ENCODE peak calls at places on chromosomes 12 and 14, in nine cellular contexts. X, S, D, G, V, H, Y, N and F are unnamed samples.

GRCh38 chr14:103626150-103626850 is 2.7 kb upstream of the KLC1 start:
- DNase-seq in X (no peak), S (no peak), D (no peak), G (no peak), V (no peak), H (no peak), Y (no peak), N (no peak), F (no peak)

GRCh38 chr14:104604461-104605449 is at the start of gene TMEM179:
- DNase-seq in X (peak; percentile 55), S (no peak), D (no peak), G (no peak), V (no peak), H (peak; percentile 86), Y (peak; percentile 14), N (peak; percentile 7), F (peak; percentile 41)

GRCh38 chr12:89632778-89633177 is 75.9 kb downstream of the ATP2B1 start:
- DNase-seq in X (no peak), S (no peak), D (no peak), G (no peak), V (no peak), H (no peak), Y (no peak), N (no peak), F (no peak)

GRCh38 chr12:119592232-119592631 is 1.3 kb upstream of the TMEM233 start:
- DNase-seq in X (peak; percentile 67), S (no peak), D (no peak), G (no peak), V (no peak), H (no peak), Y (no peak), N (no peak), F (no peak)

GRCh38 chr12:95918194-95918993 is 24.0 kb downstream of the CCDC38 start:
- DNase-seq in X (peak; percentile 53), S (peak; percentile 37), D (no peak), G (no peak), V (no peak), H (peak; percentile 86), Y (peak; percentile 48), N (peak; percentile 27), F (peak; percentile 2)

GRCh38 chr14:39228044-39228443 is 5.7 kb upstream of the MIA2 start:
- DNase-seq in X (no peak), S (no peak), D (no peak), G (no peak), V (no peak), H (no peak), Y (no peak), N (no peak), F (no peak)

GRCh38 chr12:51746416-51746815 is 102.1 kb downstream of the FIGNL2 start:
- DNase-seq in X (no peak), S (no peak), D (no peak), G (no peak), V (no peak), H (no peak), Y (no peak), N (no peak), F (no peak)

GRCh38 chr12:11771356-11771755 is 121.9 kb downstream of the ETV6 start:
- DNase-seq in X (no peak), S (no peak), D (no peak), G (no peak), V (no peak), H (peak; percentile 40), Y (no peak), N (no peak), F (no peak)

GRCh38 chr12:48092606-48093005 is 13.3 kb downstream of the SENP1 start:
- DNase-seq in X (no peak), S (no peak), D (no peak), G (no peak), V (no peak), H (no peak), Y (no peak), N (no peak), F (no peak)

GRCh38 chr12:115223322-115223721 is 539.3 kb upstream of the TBX3 start:
- DNase-seq in X (no peak), S (no peak), D (no peak), G (no peak), V (no peak), H (no peak), Y (no peak), N (no peak), F (no peak)

GRCh38 chr12:111390894-111391293 is 14.8 kb upstream of the SH2B3 start:
- DNase-seq in X (no peak), S (no peak), D (no peak), G (no peak), V (no peak), H (no peak), Y (no peak), N (no peak), F (no peak)

GRCh38 chr14:102088012-102088792 is 1.4 kb upstream of the HSP90AA1 start:
- DNase-seq in X (peak; percentile 64), S (no peak), D (peak; percentile 21), G (peak; percentile 48), V (peak; percentile 84), H (peak; percentile 84), Y (peak; percentile 56), N (peak; percentile 72), F (peak; percentile 48)

GRCh38 chr12:5969974-5970690 is 25.1 kb upstream of the ANO2 start:
- DNase-seq in X (no peak), S (no peak), D (no peak), G (no peak), V (no peak), H (no peak), Y (no peak), N (no peak), F (no peak)

GRCh38 chr12:23771230-23771949 is 178.1 kb downstream of the SOX5 start:
- DNase-seq in X (no peak), S (no peak), D (no peak), G (peak; percentile 51), V (no peak), H (no peak), Y (no peak), N (no peak), F (no peak)

GRCh38 chr12:107282628-107283027 is 189.3 kb upstream of the CRY1 start:
- DNase-seq in X (no peak), S (no peak), D (no peak), G (no peak), V (no peak), H (no peak), Y (no peak), N (no peak), F (no peak)

GRCh38 chr12:61011767-61012423 is 1248.3 kb upstream of the USP15 start:
- DNase-seq in X (no peak), S (no peak), D (no peak), G (no peak), V (no peak), H (no peak), Y (no peak), N (no peak), F (no peak)

GRCh38 chr12:113266106-113266895 is 45.0 kb downstream of the TPCN1 start:
- DNase-seq in X (no peak), S (no peak), D (no peak), G (no peak), V (peak; percentile 52), H (no peak), Y (no peak), N (no peak), F (no peak)

GRCh38 chr12:59055204-59055839 is 135.0 kb upstream of the LRIG3 start:
- DNase-seq in X (no peak), S (peak; percentile 78), D (no peak), G (no peak), V (no peak), H (no peak), Y (peak; percentile 90), N (no peak), F (no peak)

DNA sequence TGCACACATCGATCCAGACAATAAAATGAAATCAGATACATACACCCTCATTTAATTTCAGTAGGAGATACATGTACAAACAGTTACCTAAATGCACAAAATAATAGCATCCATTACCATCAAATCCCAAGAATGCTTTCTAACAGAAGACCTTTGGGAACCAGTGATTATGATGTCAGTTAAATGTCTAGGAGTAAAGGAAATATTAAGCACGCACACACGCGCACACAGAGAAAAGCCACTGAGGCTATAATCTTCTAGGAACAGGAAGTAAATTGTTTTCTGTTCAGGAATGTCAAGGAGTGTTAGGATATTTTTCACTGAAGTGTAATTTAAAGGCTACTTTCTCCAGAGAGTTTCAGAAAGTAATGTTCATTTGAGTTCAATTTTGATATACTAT is 250.1 kb downstream of the MDGA2 start:
- DNase-seq in X (no peak), S (no peak), D (no peak), G (no peak), V (no peak), H (no peak), Y (no peak), N (no peak), F (no peak)
- TF ChIP-seq POLR2AphosphoS5 in X (no peak), S (no peak), D (no peak), G (no peak), V (no peak), H (no peak), Y (no peak), N (no peak), F (no peak)

GRCh38 chr12:55931780-55932545 is 1.0 kb downstream of the DGKA start:
- DNase-seq in X (peak; percentile 58), S (no peak), D (no peak), G (peak; percentile 43), V (peak; percentile 79), H (peak; percentile 70), Y (peak; percentile 50), N (no peak), F (no peak)
- TF ChIP-seq POLR2AphosphoS5 in X (no peak), S (peak; percentile 57), D (no peak), G (no peak), V (no peak), H (no peak), Y (no peak), N (no peak), F (no peak)

GRCh38 chr12:65607271-65607880 is 216.9 kb upstream of the HMGA2 start:
- DNase-seq in X (no peak), S (no peak), D (no peak), G (no peak), V (no peak), H (peak; percentile 17), Y (peak; percentile 52), N (no peak), F (no peak)
- TF ChIP-seq POLR2AphosphoS5 in X (no peak), S (peak; percentile 15), D (no peak), G (no peak), V (no peak), H (no peak), Y (no peak), N (no peak), F (no peak)

DNA sequence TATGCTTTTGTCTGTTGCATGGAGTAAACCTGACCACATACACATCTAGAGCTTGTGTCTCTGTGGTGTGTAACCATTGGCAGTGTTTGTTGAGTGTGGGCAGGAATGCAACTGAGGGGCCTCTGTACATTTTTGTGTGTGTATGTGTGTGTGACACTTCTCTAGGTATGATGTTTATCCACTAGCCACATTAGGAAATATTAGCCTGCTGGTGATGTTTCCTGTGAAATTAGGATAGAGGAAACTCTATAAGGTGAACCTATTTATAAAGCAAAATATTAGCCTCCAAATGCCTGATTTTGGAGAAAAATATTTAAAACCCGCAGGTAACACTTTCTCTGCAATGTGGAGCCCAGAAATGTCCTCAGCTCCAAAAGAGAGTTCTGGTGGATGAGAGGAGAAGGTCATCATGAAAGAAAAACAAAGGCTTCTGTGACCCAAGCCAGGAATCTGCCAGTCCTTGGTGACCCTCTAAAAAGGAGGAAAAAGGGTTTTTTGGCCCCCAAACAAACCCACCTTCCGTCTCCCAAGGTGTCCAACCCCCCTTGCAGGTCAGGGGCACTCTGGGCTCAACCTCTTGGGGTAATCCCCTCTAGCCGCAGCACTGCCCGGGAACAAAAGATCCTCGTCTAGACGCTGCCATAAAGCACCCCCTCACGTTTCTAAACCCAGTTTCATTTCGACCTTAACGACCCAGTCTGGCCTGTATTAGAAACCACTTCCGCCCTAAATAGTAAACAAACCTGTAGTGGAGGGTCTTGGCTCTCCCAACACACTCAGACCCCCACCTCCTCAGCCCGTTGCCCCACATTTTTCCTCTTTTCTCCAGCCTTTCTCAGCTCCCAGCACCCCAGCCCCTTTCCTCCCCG is 3.1 kb upstream of the HOTAIR start:
- DNase-seq in X (no peak), S (no peak), D (no peak), G (no peak), V (no peak), H (no peak), Y (no peak), N (no peak), F (no peak)
- TF ChIP-seq POLR2AphosphoS5 in X (no peak), S (no peak), D (no peak), G (no peak), V (no peak), H (no peak), Y (no peak), N (no peak), F (no peak)